ENCODE peak calls at places on chromosomes 12 and 14, in ten cellular contexts. One of them, this sample, is unnamed.

GRCh38 chr12:10701226-10701681 is 21.9 kb downstream of the YBX3 start:
- DNase-seq in stimulated activated CD8-positive, alpha-beta memory T cell treated with anti-CD3 and anti-CD28 coated beads, Interleukin-2, amount 100 ng/mL, for 48 hours: peak; percentile 14
- DNase-seq in D341Med: no peak
- DNase-seq in LoVo: no peak
- DNase-seq in vagina: no peak
- DNase-seq in stimulated activated CD4-positive, alpha-beta T cell treated with anti-CD3 and anti-CD28 coated beads, Interleukin-1b, Interleukin-23, amount 100 ng/mL, for 24 hours: peak; percentile 2
- DNase-seq in non-pigmented ciliary epithelial cell: no peak
- DNase-seq in EH: peak; percentile 49
- DNase-seq in activated naive CD4-positive, alpha-beta T cell: no peak
- DNase-seq in tibial artery: no peak
- DNase-seq in this sample: no peak

GRCh38 chr12:34404377-34405285 is 382.3 kb downstream of the ALG10 start:
- DNase-seq in vagina: peak; percentile 74
- DNase-seq in LoVo: no peak
- DNase-seq in activated naive CD4-positive, alpha-beta T cell: no peak
- DNase-seq in stimulated activated CD4-positive, alpha-beta T cell treated with anti-CD3 and anti-CD28 coated beads, Interleukin-1b, Interleukin-23, amount 100 ng/mL, for 24 hours: no peak
- DNase-seq in tibial artery: peak; percentile 40
- DNase-seq in stimulated activated CD8-positive, alpha-beta memory T cell treated with anti-CD3 and anti-CD28 coated beads, Interleukin-2, amount 100 ng/mL, for 48 hours: no peak
- DNase-seq in EH: no peak
- DNase-seq in non-pigmented ciliary epithelial cell: no peak
- DNase-seq in D341Med: peak; percentile 4
- DNase-seq in this sample: no peak

GRCh38 chr12:53736602-53737493 is 9.6 kb upstream of the CALCOCO1 start:
- DNase-seq in stimulated activated CD4-positive, alpha-beta T cell treated with anti-CD3 and anti-CD28 coated beads, Interleukin-1b, Interleukin-23, amount 100 ng/mL, for 24 hours: no peak
- DNase-seq in tibial artery: no peak
- DNase-seq in stimulated activated CD8-positive, alpha-beta memory T cell treated with anti-CD3 and anti-CD28 coated beads, Interleukin-2, amount 100 ng/mL, for 48 hours: no peak
- DNase-seq in non-pigmented ciliary epithelial cell: no peak
- DNase-seq in activated naive CD4-positive, alpha-beta T cell: no peak
- DNase-seq in D341Med: no peak
- DNase-seq in vagina: no peak
- DNase-seq in LoVo: no peak
- DNase-seq in EH: no peak
- DNase-seq in this sample: no peak

GRCh38 chr12:71587012-71587411 is 76.6 kb downstream of the ZFC3H1 start:
- DNase-seq in EH: no peak
- DNase-seq in LoVo: no peak
- DNase-seq in tibial artery: no peak
- DNase-seq in non-pigmented ciliary epithelial cell: no peak
- DNase-seq in vagina: no peak
- DNase-seq in stimulated activated CD8-positive, alpha-beta memory T cell treated with anti-CD3 and anti-CD28 coated beads, Interleukin-2, amount 100 ng/mL, for 48 hours: no peak
- DNase-seq in activated naive CD4-positive, alpha-beta T cell: no peak
- DNase-seq in stimulated activated CD4-positive, alpha-beta T cell treated with anti-CD3 and anti-CD28 coated beads, Interleukin-1b, Interleukin-23, amount 100 ng/mL, for 24 hours: no peak
- DNase-seq in D341Med: no peak
- DNase-seq in this sample: no peak

GRCh38 chr12:10967409-10967808 is 19.3 kb downstream of the TAS2R50 start:
- DNase-seq in non-pigmented ciliary epithelial cell: peak; percentile 34
- DNase-seq in LoVo: no peak
- DNase-seq in D341Med: no peak
- DNase-seq in EH: peak; percentile 65
- DNase-seq in vagina: no peak
- DNase-seq in stimulated activated CD8-positive, alpha-beta memory T cell treated with anti-CD3 and anti-CD28 coated beads, Interleukin-2, amount 100 ng/mL, for 48 hours: no peak
- DNase-seq in activated naive CD4-positive, alpha-beta T cell: no peak
- DNase-seq in tibial artery: no peak
- DNase-seq in stimulated activated CD4-positive, alpha-beta T cell treated with anti-CD3 and anti-CD28 coated beads, Interleukin-1b, Interleukin-23, amount 100 ng/mL, for 24 hours: no peak
- DNase-seq in this sample: no peak

GRCh38 chr14:36268957-36269734 is 51.3 kb downstream of the MBIP start:
- DNase-seq in tibial artery: no peak
- DNase-seq in stimulated activated CD8-positive, alpha-beta memory T cell treated with anti-CD3 and anti-CD28 coated beads, Interleukin-2, amount 100 ng/mL, for 48 hours: no peak
- DNase-seq in stimulated activated CD4-positive, alpha-beta T cell treated with anti-CD3 and anti-CD28 coated beads, Interleukin-1b, Interleukin-23, amount 100 ng/mL, for 24 hours: no peak
- DNase-seq in EH: no peak
- DNase-seq in non-pigmented ciliary epithelial cell: no peak
- DNase-seq in vagina: no peak
- DNase-seq in LoVo: no peak
- DNase-seq in D341Med: no peak
- DNase-seq in activated naive CD4-positive, alpha-beta T cell: no peak
- DNase-seq in this sample: no peak

GRCh38 chr12:48105867-48106563 is at the start of gene SENP1:
- DNase-seq in non-pigmented ciliary epithelial cell: no peak
- DNase-seq in D341Med: peak; percentile 90
- DNase-seq in EH: peak; percentile 84
- DNase-seq in stimulated activated CD4-positive, alpha-beta T cell treated with anti-CD3 and anti-CD28 coated beads, Interleukin-1b, Interleukin-23, amount 100 ng/mL, for 24 hours: peak; percentile 79
- DNase-seq in tibial artery: peak; percentile 92
- DNase-seq in LoVo: peak; percentile 87
- DNase-seq in stimulated activated CD8-positive, alpha-beta memory T cell treated with anti-CD3 and anti-CD28 coated beads, Interleukin-2, amount 100 ng/mL, for 48 hours: peak; percentile 81
- DNase-seq in vagina: peak; percentile 90
- DNase-seq in activated naive CD4-positive, alpha-beta T cell: peak; percentile 86
- DNase-seq in this sample: peak; percentile 53

GRCh38 chr14:104217486-104218360 is 79.3 kb downstream of the KIF26A start:
- DNase-seq in stimulated activated CD8-positive, alpha-beta memory T cell treated with anti-CD3 and anti-CD28 coated beads, Interleukin-2, amount 100 ng/mL, for 48 hours: no peak
- DNase-seq in vagina: no peak
- DNase-seq in stimulated activated CD4-positive, alpha-beta T cell treated with anti-CD3 and anti-CD28 coated beads, Interleukin-1b, Interleukin-23, amount 100 ng/mL, for 24 hours: no peak
- DNase-seq in D341Med: no peak
- DNase-seq in tibial artery: no peak
- DNase-seq in EH: no peak
- DNase-seq in non-pigmented ciliary epithelial cell: no peak
- DNase-seq in activated naive CD4-positive, alpha-beta T cell: no peak
- DNase-seq in LoVo: no peak
- DNase-seq in this sample: no peak

GRCh38 chr12:79838359-79838758 is 96.5 kb downstream of the PPP1R12A start:
- DNase-seq in vagina: no peak
- DNase-seq in D341Med: no peak
- DNase-seq in non-pigmented ciliary epithelial cell: no peak
- DNase-seq in tibial artery: no peak
- DNase-seq in stimulated activated CD4-positive, alpha-beta T cell treated with anti-CD3 and anti-CD28 coated beads, Interleukin-1b, Interleukin-23, amount 100 ng/mL, for 24 hours: no peak
- DNase-seq in LoVo: no peak
- DNase-seq in EH: no peak
- DNase-seq in activated naive CD4-positive, alpha-beta T cell: no peak
- DNase-seq in stimulated activated CD8-positive, alpha-beta memory T cell treated with anti-CD3 and anti-CD28 coated beads, Interleukin-2, amount 100 ng/mL, for 48 hours: no peak
- DNase-seq in this sample: no peak

GRCh38 chr12:125861299-125862281 is 796.4 kb downstream of the AACS start:
- DNase-seq in tibial artery: peak; percentile 75
- DNase-seq in D341Med: no peak
- DNase-seq in stimulated activated CD8-positive, alpha-beta memory T cell treated with anti-CD3 and anti-CD28 coated beads, Interleukin-2, amount 100 ng/mL, for 48 hours: no peak
- DNase-seq in EH: no peak
- DNase-seq in vagina: no peak
- DNase-seq in non-pigmented ciliary epithelial cell: no peak
- DNase-seq in activated naive CD4-positive, alpha-beta T cell: no peak
- DNase-seq in stimulated activated CD4-positive, alpha-beta T cell treated with anti-CD3 and anti-CD28 coated beads, Interleukin-1b, Interleukin-23, amount 100 ng/mL, for 24 hours: no peak
- DNase-seq in LoVo: no peak
- DNase-seq in this sample: peak; percentile 17

GRCh38 chr12:122226366-122227222 is 742 bp upstream of the DIABLO start:
- DNase-seq in activated naive CD4-positive, alpha-beta T cell: no peak
- DNase-seq in EH: no peak
- DNase-seq in tibial artery: no peak
- DNase-seq in vagina: peak; percentile 87
- DNase-seq in stimulated activated CD4-positive, alpha-beta T cell treated with anti-CD3 and anti-CD28 coated beads, Interleukin-1b, Interleukin-23, amount 100 ng/mL, for 24 hours: no peak
- DNase-seq in non-pigmented ciliary epithelial cell: no peak
- DNase-seq in LoVo: no peak
- DNase-seq in stimulated activated CD8-positive, alpha-beta memory T cell treated with anti-CD3 and anti-CD28 coated beads, Interleukin-2, amount 100 ng/mL, for 48 hours: no peak
- DNase-seq in D341Med: peak; percentile 65
- DNase-seq in this sample: no peak

This sample was measured in cortex of kidney.